ENCODE peak calls at places on chromosomes 13 and 19, in five cellular contexts. One of them, this sample, is unnamed. For H3K9me3 and H4K20me1, the result is how much of the 10 kb centered on the place peaks cover.

GRCh38 chr13:51874651-51875050 is 12.9 kb downstream of the CCDC70 start:
- DNase-seq in fibroblast of lung: no peak
- DNase-seq in IMR-90: no peak
- DNase-seq in osteoblast: peak
- DNase-seq in mammary epithelial cell: no peak
- DNase-seq in this sample: no peak

GRCh38 chr19:34173145-34173956 is 1.0 kb downstream of the LSM14A start:
- DNase-seq in fibroblast of lung: peak
- DNase-seq in IMR-90: peak
- DNase-seq in osteoblast: peak
- DNase-seq in mammary epithelial cell: peak
- DNase-seq in this sample: peak

GRCh38 chr13:43830481-43830873 is 43.7 kb upstream of the ENOX1 start:
- DNase-seq in fibroblast of lung: peak
- DNase-seq in IMR-90: peak
- DNase-seq in osteoblast: peak
- DNase-seq in mammary epithelial cell: peak
- DNase-seq in this sample: peak

GRCh38 chr19:14400913-14401312 is 18.2 kb downstream of the DDX39A start:
- DNase-seq in fibroblast of lung: no peak
- DNase-seq in IMR-90: no peak
- DNase-seq in osteoblast: peak
- DNase-seq in mammary epithelial cell: no peak
- DNase-seq in this sample: no peak

GRCh38 chr19:34215666-34216038 is 38.7 kb upstream of the GARRE1 start:
- DNase-seq in fibroblast of lung: no peak
- DNase-seq in IMR-90: no peak
- DNase-seq in osteoblast: no peak
- DNase-seq in mammary epithelial cell: no peak
- DNase-seq in this sample: no peak

GRCh38 chr19:6735181-6735891 is 2.0 kb downstream of the GPR108 start:
- DNase-seq in fibroblast of lung: no peak
- DNase-seq in IMR-90: no peak
- DNase-seq in osteoblast: peak
- DNase-seq in mammary epithelial cell: no peak
- DNase-seq in this sample: no peak

GRCh38 chr19:56139847-56140582 is 1.1 kb upstream of the ZNF444 start:
- DNase-seq in fibroblast of lung: no peak
- DNase-seq in IMR-90: no peak
- DNase-seq in osteoblast: peak
- DNase-seq in mammary epithelial cell: peak
- DNase-seq in this sample: peak

GRCh38 chr13:20288561-20288960 is 56.4 kb upstream of the GJB6 start:
- DNase-seq in fibroblast of lung: no peak
- DNase-seq in IMR-90: no peak
- DNase-seq in osteoblast: no peak
- DNase-seq in mammary epithelial cell: no peak
- DNase-seq in this sample: no peak

GRCh38 chr19:42286349-42287016 is 15.4 kb upstream of the PRR19 start:
- DNase-seq in fibroblast of lung: peak
- DNase-seq in IMR-90: peak
- DNase-seq in osteoblast: peak
- DNase-seq in mammary epithelial cell: no peak
- DNase-seq in this sample: peak

GRCh38 chr13:42991892-42992584 is at the start of gene EPSTI1:
- DNase-seq in fibroblast of lung: peak
- DNase-seq in IMR-90: peak
- DNase-seq in osteoblast: peak
- DNase-seq in mammary epithelial cell: peak
- DNase-seq in this sample: peak

GRCh38 chr19:50319156-50319555 is 10.0 kb downstream of the KCNC3 start:
- DNase-seq in fibroblast of lung: no peak
- DNase-seq in IMR-90: no peak
- DNase-seq in osteoblast: no peak
- DNase-seq in mammary epithelial cell: no peak
- DNase-seq in this sample: no peak

GRCh38 chr19:54573330-54573872 is at the start of gene LILRA2:
- DNase-seq in fibroblast of lung: no peak
- DNase-seq in IMR-90: no peak
- DNase-seq in osteoblast: no peak
- DNase-seq in mammary epithelial cell: no peak
- DNase-seq in this sample: no peak

GRCh38 chr19:6499052-6499790 is 2.9 kb downstream of the TUBB4A start:
- DNase-seq in fibroblast of lung: no peak
- DNase-seq in IMR-90: no peak
- DNase-seq in osteoblast: peak
- DNase-seq in mammary epithelial cell: no peak
- DNase-seq in this sample: no peak

GRCh38 chr13:54402495-54402894 is 1373.9 kb downstream of the OLFM4 start:
- DNase-seq in fibroblast of lung: no peak
- DNase-seq in IMR-90: no peak
- DNase-seq in osteoblast: no peak
- DNase-seq in mammary epithelial cell: no peak
- DNase-seq in this sample: no peak

GRCh38 chr13:111114362-111115050 is 604 bp upstream of the ARHGEF7 start:
- DNase-seq in fibroblast of lung: peak
- DNase-seq in IMR-90: peak
- DNase-seq in osteoblast: no peak
- DNase-seq in mammary epithelial cell: peak
- DNase-seq in this sample: peak

GRCh38 chr13:19838726-19839342 is 24.6 kb downstream of the ZMYM5 start:
- DNase-seq in fibroblast of lung: peak
- DNase-seq in IMR-90: peak
- DNase-seq in osteoblast: peak
- DNase-seq in mammary epithelial cell: no peak
- DNase-seq in this sample: peak

GRCh38 chr19:1567848-1568227 is 287 bp downstream of the MEX3D start:
- DNase-seq in fibroblast of lung: no peak
- DNase-seq in IMR-90: no peak
- DNase-seq in osteoblast: no peak
- DNase-seq in mammary epithelial cell: no peak
- DNase-seq in this sample: no peak

GRCh38 chr19:44653977-44654784 is 10.5 kb downstream of the PVR start:
- DNase-seq in fibroblast of lung: peak
- DNase-seq in IMR-90: peak
- DNase-seq in osteoblast: no peak
- DNase-seq in mammary epithelial cell: peak
- DNase-seq in this sample: peak

GRCh38 chr19:12098040-12098439 is 33.5 kb downstream of the ZNF844 start:
- DNase-seq in fibroblast of lung: no peak
- DNase-seq in IMR-90: no peak
- DNase-seq in osteoblast: no peak
- DNase-seq in mammary epithelial cell: peak
- DNase-seq in this sample: no peak

GRCh38 chr13:23657056-23657455 is 86.8 kb downstream of the TNFRSF19 start:
- DNase-seq in fibroblast of lung: no peak
- DNase-seq in IMR-90: no peak
- DNase-seq in osteoblast: no peak
- DNase-seq in mammary epithelial cell: no peak
- DNase-seq in this sample: no peak

GRCh38 chr19:4971424-4971793 is 2.5 kb downstream of the KDM4B start:
- DNase-seq in fibroblast of lung: no peak
- DNase-seq in IMR-90: no peak
- DNase-seq in osteoblast: peak
- DNase-seq in mammary epithelial cell: peak
- DNase-seq in this sample: peak

GRCh38 chr19:2424686-2425621 is 2.4 kb downstream of the TIMM13 start:
- DNase-seq in fibroblast of lung: peak
- DNase-seq in IMR-90: peak
- DNase-seq in osteoblast: peak
- DNase-seq in mammary epithelial cell: no peak
- DNase-seq in this sample: peak

GRCh38 chr13:101868585-101869469 is 416.4 kb downstream of the ITGBL1 start:
- DNase-seq in fibroblast of lung: no peak
- DNase-seq in IMR-90: no peak
- DNase-seq in osteoblast: no peak
- DNase-seq in mammary epithelial cell: no peak
- DNase-seq in this sample: no peak

GRCh38 chr19:49506575-49507105 is 5.8 kb upstream of the FCGRT start:
- DNase-seq in fibroblast of lung: no peak
- DNase-seq in IMR-90: no peak
- DNase-seq in osteoblast: peak
- DNase-seq in mammary epithelial cell: peak
- DNase-seq in this sample: peak

GRCh38 chr13:48446454-48446853 is 33.5 kb upstream of the LPAR6 start:
- DNase-seq in fibroblast of lung: peak
- DNase-seq in IMR-90: peak
- DNase-seq in osteoblast: no peak
- DNase-seq in mammary epithelial cell: peak
- DNase-seq in this sample: peak

GRCh38 chr19:47158879-47159509 is 28.4 kb downstream of the SAE1 start:
- DNase-seq in fibroblast of lung: no peak
- DNase-seq in IMR-90: peak
- DNase-seq in osteoblast: peak
- DNase-seq in mammary epithelial cell: peak
- DNase-seq in this sample: peak

GRCh38 chr19:3179739-3180293 is 1.2 kb downstream of the S1PR4 start:
- DNase-seq in fibroblast of lung: no peak
- DNase-seq in IMR-90: no peak
- DNase-seq in osteoblast: peak
- DNase-seq in mammary epithelial cell: no peak
- DNase-seq in this sample: no peak

GRCh38 chr13:33194820-33195692 is 90.5 kb downstream of the STARD13 start:
- DNase-seq in fibroblast of lung: peak
- DNase-seq in IMR-90: peak
- DNase-seq in osteoblast: no peak
- DNase-seq in mammary epithelial cell: no peak
- DNase-seq in this sample: peak

GRCh38 chr19:34428549-34429285 is 536 bp downstream of the UBA2 start:
- DNase-seq in fibroblast of lung: peak
- DNase-seq in IMR-90: peak
- DNase-seq in osteoblast: peak
- DNase-seq in mammary epithelial cell: peak
- DNase-seq in this sample: peak

DNA sequence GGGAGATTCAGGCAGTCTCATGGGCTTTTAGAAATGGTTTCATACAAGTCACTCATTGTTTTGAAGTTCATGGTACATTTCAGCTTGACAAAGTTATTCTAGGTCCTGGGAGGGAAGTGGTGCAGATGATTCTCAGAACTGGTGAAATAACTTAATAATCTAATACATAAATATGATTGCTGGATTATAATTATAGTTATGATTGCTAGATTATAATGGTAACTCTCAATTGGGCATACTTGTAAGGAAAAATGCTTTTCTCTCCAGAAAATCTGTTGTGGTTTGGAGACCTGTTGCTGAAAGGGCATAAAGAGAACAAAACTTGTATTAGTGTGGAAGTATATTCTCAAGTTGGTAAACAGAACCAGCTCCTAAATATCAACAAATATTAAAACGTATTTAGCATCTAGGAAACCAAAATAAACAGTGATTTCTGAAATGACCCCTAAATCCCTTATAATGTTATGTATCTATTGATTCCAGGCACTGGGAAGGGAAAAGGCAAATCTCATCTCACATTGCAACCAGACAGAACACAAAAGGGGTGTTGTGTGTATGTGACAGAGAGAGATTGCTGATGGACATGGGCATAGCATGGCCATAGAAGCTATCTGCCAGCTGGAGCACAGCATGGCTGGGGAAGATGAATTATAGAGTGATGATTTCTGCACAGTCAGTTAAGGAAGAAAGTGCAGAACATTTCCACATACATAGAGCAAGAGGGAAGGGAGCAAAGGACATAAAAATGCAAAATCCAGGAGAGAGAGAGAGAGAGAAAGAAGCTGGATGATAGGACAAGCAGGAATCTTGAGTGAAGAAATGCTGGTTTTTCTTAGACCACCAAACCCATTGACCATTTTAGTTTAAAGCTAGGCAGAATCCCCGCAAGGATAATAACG is 87.1 kb upstream of the FRY start:
- DNase-seq in fibroblast of lung: no peak
- DNase-seq in IMR-90: no peak
- DNase-seq in osteoblast: no peak
- DNase-seq in mammary epithelial cell: no peak
- DNase-seq in this sample: peak
- H2AFZ ChIP-seq in fibroblast of lung: no peak
- H2AFZ ChIP-seq in IMR-90: no peak
- H2AFZ ChIP-seq in osteoblast: peak
- H2AFZ ChIP-seq in mammary epithelial cell: peak
- H2AFZ ChIP-seq in this sample: peak

GRCh38 chr19:455031-455705 is 5.7 kb downstream of the SHC2 start:
- DNase-seq in fibroblast of lung: no peak
- DNase-seq in IMR-90: no peak
- DNase-seq in osteoblast: peak
- DNase-seq in mammary epithelial cell: no peak
- DNase-seq in this sample: no peak
- H3K9me3 ChIP-seq in fibroblast of lung: under half
- H3K9me3 ChIP-seq in IMR-90: under half
- H3K9me3 ChIP-seq in osteoblast: under half
- H3K9me3 ChIP-seq in mammary epithelial cell: under half
- H3K9me3 ChIP-seq in this sample: under half

GRCh38 chr19:8722032-8722431 is 598 bp downstream of the OR2Z1 start:
- DNase-seq in fibroblast of lung: no peak
- DNase-seq in IMR-90: no peak
- DNase-seq in osteoblast: no peak
- DNase-seq in mammary epithelial cell: no peak
- DNase-seq in this sample: no peak

GRCh38 chr19:8724276-8724675 is 2.8 kb downstream of the OR2Z1 start:
- DNase-seq in fibroblast of lung: no peak
- DNase-seq in IMR-90: no peak
- DNase-seq in osteoblast: no peak
- DNase-seq in mammary epithelial cell: no peak
- DNase-seq in this sample: no peak

DNA sequence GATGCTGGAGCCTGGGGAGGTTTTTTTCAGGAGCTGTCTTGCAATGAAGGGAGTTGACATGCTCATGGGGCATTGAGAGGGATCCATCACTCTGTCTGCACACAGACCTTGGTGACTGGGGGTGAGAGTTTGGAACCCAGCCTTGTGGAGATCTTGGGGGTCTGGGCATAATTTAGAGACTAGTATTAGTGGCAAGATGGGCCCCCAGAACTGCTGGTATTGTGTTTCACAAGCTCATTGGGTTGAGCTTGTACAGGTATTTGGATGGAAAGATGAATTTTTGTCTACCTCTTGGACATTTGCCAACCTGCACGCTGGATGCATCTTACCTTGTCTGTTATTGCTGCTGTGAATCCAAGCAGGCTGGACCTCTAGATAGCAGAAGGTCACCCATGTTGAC is at the start of gene OR2Z1:
- DNase-seq in fibroblast of lung: no peak
- DNase-seq in IMR-90: no peak
- DNase-seq in osteoblast: no peak
- DNase-seq in mammary epithelial cell: no peak
- DNase-seq in this sample: no peak
- H4K20me1 ChIP-seq in fibroblast of lung: under half
- H4K20me1 ChIP-seq in IMR-90: under half
- H4K20me1 ChIP-seq in osteoblast: under half
- H4K20me1 ChIP-seq in mammary epithelial cell: under half
- H4K20me1 ChIP-seq in this sample: under half

DNA sequence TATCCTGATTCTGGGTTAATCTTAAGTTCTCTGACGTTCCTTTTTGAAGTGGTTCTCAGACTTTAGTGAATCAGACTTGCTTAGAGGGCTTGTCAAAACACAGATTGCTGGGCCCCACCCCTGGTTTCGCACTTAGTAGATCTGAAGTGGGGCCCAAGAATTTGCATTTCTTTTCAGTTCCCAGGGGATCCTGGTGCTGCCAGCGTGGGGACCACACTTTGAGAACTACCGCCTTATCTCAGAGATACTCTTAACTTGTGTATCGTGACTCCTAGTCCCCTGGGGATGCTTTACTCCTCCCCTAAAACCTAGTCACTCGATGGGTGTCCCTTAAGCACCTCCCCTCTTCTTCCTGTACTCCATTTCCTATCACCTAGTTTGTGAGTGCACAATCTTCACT is 5.6 kb downstream of the KRTDAP start:
- DNase-seq in fibroblast of lung: no peak
- DNase-seq in IMR-90: no peak
- DNase-seq in osteoblast: no peak
- DNase-seq in mammary epithelial cell: no peak
- DNase-seq in this sample: no peak
- H2AFZ ChIP-seq in fibroblast of lung: no peak
- H2AFZ ChIP-seq in IMR-90: no peak
- H2AFZ ChIP-seq in osteoblast: no peak
- H2AFZ ChIP-seq in mammary epithelial cell: no peak
- H2AFZ ChIP-seq in this sample: no peak

This sample was measured in GM23248.